ENCODE peak calls at places on chromosomes 12 and 14, in nine cellular contexts. R, J, A, K, I, G, W, H and Q are unnamed samples.

GRCh38 chr12:46364777-46365580 is 7.6 kb downstream of the SLC38A2 start:
- DNase-seq in R (peak), J (peak), A (no peak), K (peak), I (no peak), G (peak), W (no peak), H (no peak), Q (peak)

GRCh38 chr14:86574026-86574777 is 1044.3 kb downstream of the FLRT2 start:
- DNase-seq in R (no peak), J (no peak), A (no peak), K (no peak), I (peak), G (peak), W (no peak), H (no peak), Q (no peak)

GRCh38 chr12:6067152-6067916 is 57.1 kb downstream of the VWF start:
- DNase-seq in R (peak), J (peak), A (no peak), K (peak), I (no peak), G (peak), W (no peak), H (peak), Q (peak)

GRCh38 chr14:67221248-67221981 is 19.8 kb upstream of the PALS1 start:
- DNase-seq in R (no peak), J (peak), A (no peak), K (no peak), I (no peak), G (peak), W (no peak), H (no peak), Q (peak)

GRCh38 chr12:31362759-31363415 is 36.9 kb upstream of the SINHCAF start:
- DNase-seq in R (peak), J (peak), A (no peak), K (no peak), I (no peak), G (no peak), W (no peak), H (peak), Q (peak)

GRCh38 chr14:99378782-99379214 is 101.9 kb downstream of the SETD3 start:
- DNase-seq in R (peak), J (no peak), A (no peak), K (no peak), I (no peak), G (peak), W (no peak), H (no peak), Q (peak)

GRCh38 chr14:93909429-93910128 is 17.6 kb upstream of the FAM181A start:
- DNase-seq in R (no peak), J (no peak), A (no peak), K (no peak), I (no peak), G (peak), W (no peak), H (no peak), Q (no peak)

GRCh38 chr12:49741882-49742620 is 694 bp downstream of the TMBIM6 start:
- DNase-seq in R (peak), J (peak), A (peak), K (peak), I (peak), G (peak), W (peak), H (peak), Q (peak)

GRCh38 chr12:90250766-90251165 is 542.1 kb upstream of the ATP2B1 start:
- DNase-seq in R (no peak), J (no peak), A (no peak), K (peak), I (no peak), G (peak), W (no peak), H (no peak), Q (no peak)

GRCh38 chr12:25972783-25973182 is 14.3 kb downstream of the RASSF8 start:
- DNase-seq in R (no peak), J (no peak), A (no peak), K (no peak), I (no peak), G (peak), W (no peak), H (no peak), Q (peak)

GRCh38 chr12:124188561-124189405 is 106.1 kb upstream of the RFLNA start:
- DNase-seq in R (peak), J (no peak), A (no peak), K (peak), I (no peak), G (no peak), W (peak), H (no peak), Q (no peak)

GRCh38 chr12:92928431-92928961 is 599 bp downstream of the EEA1 start:
- DNase-seq in R (peak), J (peak), A (peak), K (peak), I (peak), G (peak), W (no peak), H (no peak), Q (no peak)

GRCh38 chr12:118175823-118176447 is 40.0 kb downstream of the PEBP1 start:
- DNase-seq in R (no peak), J (no peak), A (no peak), K (no peak), I (no peak), G (no peak), W (no peak), H (no peak), Q (no peak)

GRCh38 chr12:67141405-67142018 is 127.6 kb upstream of the CAND1 start:
- DNase-seq in R (no peak), J (no peak), A (no peak), K (no peak), I (no peak), G (no peak), W (no peak), H (peak), Q (no peak)

GRCh38 chr12:3294481-3294911 is 196.5 kb upstream of the PRMT8 start:
- DNase-seq in R (no peak), J (no peak), A (no peak), K (no peak), I (no peak), G (no peak), W (no peak), H (no peak), Q (no peak)

GRCh38 chr12:2877959-2878732 is 1.1 kb downstream of the RHNO1 start:
- DNase-seq in R (peak), J (no peak), A (no peak), K (no peak), I (no peak), G (peak), W (no peak), H (peak), Q (peak)

GRCh38 chr12:49941556-49942511 is 8.7 kb upstream of the AQP2 start:
- DNase-seq in R (no peak), J (peak), A (no peak), K (no peak), I (no peak), G (no peak), W (no peak), H (no peak), Q (no peak)

GRCh38 chr14:37343307-37344094 is 145.8 kb downstream of the MIPOL1 start:
- DNase-seq in R (no peak), J (no peak), A (no peak), K (no peak), I (peak), G (peak), W (no peak), H (no peak), Q (peak)

GRCh38 chr14:68674538-68675232 is 118.2 kb downstream of the ZFP36L1 start:
- DNase-seq in R (no peak), J (no peak), A (no peak), K (no peak), I (no peak), G (no peak), W (no peak), H (no peak), Q (no peak)

GRCh38 chr14:68671899-68672298 is 121.0 kb downstream of the ZFP36L1 start:
- DNase-seq in R (no peak), J (no peak), A (no peak), K (no peak), I (no peak), G (no peak), W (no peak), H (no peak), Q (peak)

GRCh38 chr14:68670344-68670725 is 122.5 kb downstream of the ZFP36L1 start:
- DNase-seq in R (no peak), J (peak), A (no peak), K (no peak), I (no peak), G (no peak), W (no peak), H (no peak), Q (no peak)

GRCh38 chr14:68673464-68673863 is 119.4 kb downstream of the ZFP36L1 start:
- DNase-seq in R (no peak), J (no peak), A (no peak), K (no peak), I (no peak), G (no peak), W (no peak), H (no peak), Q (no peak)

GRCh38 chr14:68672609-68673285 is 120.1 kb downstream of the ZFP36L1 start:
- DNase-seq in R (no peak), J (no peak), A (no peak), K (no peak), I (no peak), G (no peak), W (peak), H (no peak), Q (peak)
- TF ChIP-seq CTCF in R (no peak), J (no peak), A (no peak), K (no peak), I (no peak), G (peak), W (no peak), H (no peak), Q (peak)

DNA sequence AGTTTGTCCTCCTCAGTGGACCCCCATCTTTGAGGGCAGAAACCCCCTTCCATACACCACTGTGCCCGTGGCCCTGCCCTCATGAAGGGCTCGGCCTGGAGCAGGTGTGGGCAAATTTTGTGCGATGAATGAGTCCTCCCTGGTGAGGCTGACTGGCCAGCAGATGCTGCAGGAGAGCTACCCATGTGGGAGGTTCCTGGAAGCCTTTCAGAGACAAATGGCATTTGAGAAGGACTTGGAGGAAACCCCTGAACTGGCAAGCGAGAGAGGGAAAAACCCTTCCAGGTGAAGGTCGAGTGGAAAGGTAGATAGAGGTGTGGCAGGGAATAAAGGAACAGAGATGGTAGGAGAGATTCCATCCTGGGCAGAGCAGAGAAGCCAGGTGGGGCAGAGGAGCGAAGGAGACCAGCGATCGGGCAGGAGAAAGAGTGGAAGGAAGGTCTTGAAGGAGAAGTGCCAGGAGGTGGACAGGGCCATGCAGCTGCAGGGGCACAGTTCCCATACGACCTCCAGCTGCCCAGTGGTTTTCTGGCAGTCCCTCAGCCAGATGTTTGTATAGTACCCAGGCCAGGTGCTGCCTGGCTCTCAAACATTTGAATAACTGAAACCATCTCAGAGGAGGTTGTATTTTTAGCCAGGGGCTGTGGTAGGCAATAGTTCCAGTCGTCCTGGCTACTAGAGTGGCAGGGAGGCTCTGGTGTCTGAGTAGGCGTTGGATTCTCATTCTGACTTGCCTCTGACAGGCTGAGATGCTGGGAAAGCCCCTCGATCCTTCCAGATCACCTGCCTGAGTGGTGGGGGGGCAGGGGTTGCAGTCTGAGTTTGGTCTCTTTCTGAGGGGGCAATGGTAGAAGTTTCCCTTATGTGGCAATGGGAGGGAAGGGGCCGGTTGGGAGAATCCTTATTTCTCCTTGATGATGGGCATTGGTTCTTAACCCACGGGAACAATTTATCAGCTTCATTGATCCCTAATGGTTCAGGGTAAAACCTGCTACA is 40.1 kb downstream of the FBXL14 start:
- DNase-seq in R (no peak), J (no peak), A (no peak), K (no peak), I (no peak), G (no peak), W (no peak), H (no peak), Q (no peak)
- TF ChIP-seq CTCF in R (no peak), J (no peak), A (no peak), K (no peak), I (no peak), G (no peak), W (no peak), H (no peak), Q (no peak)

DNA sequence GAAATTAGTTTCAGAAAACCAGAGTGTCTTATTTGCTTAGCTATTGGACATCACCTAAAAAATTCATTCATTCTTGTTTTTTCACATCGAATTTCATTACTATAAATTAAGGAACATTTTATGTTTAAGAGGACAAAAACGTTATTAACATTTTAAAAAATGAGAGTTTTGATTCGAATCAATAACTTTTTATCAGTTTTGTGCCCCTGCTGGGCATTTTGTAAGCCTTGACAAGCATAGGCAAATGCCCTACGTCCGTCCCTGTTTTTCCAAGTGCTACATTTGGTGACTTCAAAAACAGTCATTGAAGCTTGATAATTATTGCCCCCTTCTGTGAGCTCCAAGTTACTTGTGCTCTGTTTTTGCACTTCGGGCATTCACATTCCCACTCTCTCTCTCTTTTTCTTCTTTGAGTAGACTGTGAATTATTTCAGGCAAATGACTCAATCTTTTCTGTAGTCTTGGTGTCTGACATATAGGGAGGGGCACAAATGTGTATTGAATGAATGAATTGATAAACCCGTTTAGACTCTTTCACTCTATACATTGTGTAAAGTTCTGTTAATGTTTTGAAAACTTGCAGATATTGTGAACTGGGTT is 1.2 kb downstream of the APAF1 start:
- DNase-seq in R (peak), J (no peak), A (no peak), K (no peak), I (no peak), G (peak), W (no peak), H (peak), Q (peak)
- TF ChIP-seq CTCF in R (peak), J (peak), A (no peak), K (no peak), I (no peak), G (no peak), W (no peak), H (peak), Q (no peak)

GRCh38 chr12:98220636-98221035 is 294.8 kb upstream of the TMPO start:
- DNase-seq in R (no peak), J (no peak), A (no peak), K (no peak), I (no peak), G (no peak), W (no peak), H (no peak), Q (no peak)

GRCh38 chr12:98221243-98221808 is 294.1 kb upstream of the TMPO start:
- DNase-seq in R (no peak), J (no peak), A (no peak), K (no peak), I (no peak), G (no peak), W (no peak), H (peak), Q (no peak)

GRCh38 chr12:98211914-98212695 is 303.3 kb upstream of the TMPO start:
- DNase-seq in R (no peak), J (no peak), A (no peak), K (no peak), I (no peak), G (peak), W (no peak), H (no peak), Q (no peak)

GRCh38 chr12:98213556-98213955 is 301.8 kb upstream of the TMPO start:
- DNase-seq in R (no peak), J (no peak), A (no peak), K (no peak), I (no peak), G (no peak), W (no peak), H (no peak), Q (no peak)

DNA sequence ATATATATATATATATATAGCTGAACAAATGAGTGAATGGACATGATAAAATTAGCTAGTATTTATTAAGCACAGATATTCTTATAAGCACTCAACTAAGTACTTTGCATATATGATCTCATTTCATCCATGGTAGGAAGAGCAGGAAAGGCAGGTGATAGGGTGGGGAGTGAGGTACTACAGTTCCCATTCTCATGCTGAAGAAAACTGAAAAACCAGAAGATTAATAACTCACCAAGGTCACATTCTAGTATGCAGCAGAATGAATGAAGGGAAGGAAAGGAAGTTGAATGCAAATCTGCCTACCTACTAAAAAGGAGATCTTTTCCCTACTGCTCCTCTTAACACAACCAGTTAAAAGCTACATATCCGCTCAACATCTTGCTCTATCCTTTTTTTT is 298.1 kb upstream of the TMPO start:
- DNase-seq in R (no peak), J (no peak), A (no peak), K (no peak), I (no peak), G (no peak), W (no peak), H (no peak), Q (no peak)
- TF ChIP-seq CTCF in R (no peak), J (no peak), A (no peak), K (no peak), I (no peak), G (no peak), W (no peak), H (no peak), Q (no peak)

GRCh38 chr12:110102255-110102654 is 21.9 kb upstream of the IFT81 start:
- DNase-seq in R (peak), J (peak), A (no peak), K (no peak), I (no peak), G (peak), W (peak), H (peak), Q (peak)
- TF ChIP-seq CTCF in R (no peak), J (peak), A (no peak), K (no peak), I (peak), G (peak), W (no peak), H (peak), Q (peak)